ENCODE peak calls at places on chromosomes 3 and 15, in six cellular contexts. O is nephron progenitor cell; U is prostate gland; E is CD8-positive, alpha-beta T cell; C is ovary; F is cardiac fibroblast. Q is an unnamed sample.

GRCh38 chr15:90959894-90960293 is 5.2 kb downstream of the RCCD1 start:
- DNase-seq in O (no peak), C (no peak), U (no peak), F (peak), E (no peak), Q (peak)

GRCh38 chr15:38271895-38272294 is 19.3 kb downstream of the SPRED1 start:
- DNase-seq in C (no peak), U (no peak), F (no peak), O (no peak), E (no peak), Q (no peak)

GRCh38 chr15:42072141-42072685 is 22.1 kb downstream of the PLA2G4D start:
- DNase-seq in E (no peak), F (no peak), O (no peak), C (no peak), U (no peak), Q (no peak)

GRCh38 chr3:78497692-78498091 is 1270.1 kb downstream of the ROBO1 start:
- DNase-seq in E (no peak), F (no peak), O (no peak), C (no peak), U (no peak), Q (no peak)

GRCh38 chr15:77516076-77516475 is 95.4 kb downstream of the HMG20A start:
- DNase-seq in C (no peak), E (no peak), F (no peak), U (no peak), O (no peak), Q (no peak)

GRCh38 chr3:132187746-132188145 is 129.5 kb upstream of the ACP3 start:
- DNase-seq in C (no peak), F (no peak), U (no peak), O (no peak), E (no peak), Q (no peak)

GRCh38 chr3:110016235-110016634 is 678.9 kb upstream of the DPPA4 start:
- DNase-seq in O (no peak), F (peak), E (no peak), U (no peak), C (no peak), Q (no peak)

GRCh38 chr3:53201190-53201504 is 40.1 kb downstream of the PRKCD start:
- DNase-seq in O (no peak), F (no peak), C (no peak), U (no peak), E (no peak), Q (no peak)

GRCh38 chr3:10366681-10367101 is 45.8 kb upstream of the SEC13 start:
- DNase-seq in O (no peak), U (no peak), E (no peak), F (peak), C (no peak), Q (peak)

GRCh38 chr15:59699810-59700431 is 10.8 kb upstream of the BNIP2 start:
- DNase-seq in F (peak), O (no peak), E (no peak), U (no peak), C (no peak), Q (no peak)

GRCh38 chr15:90934949-90935751 is at the start of gene UNC45A:
- DNase-seq in U (peak), E (peak), C (peak), O (peak), F (peak), Q (peak)

GRCh38 chr3:57227204-57227929 is at the start of gene APPL1:
- DNase-seq in O (peak), U (peak), E (peak), C (peak), F (peak), Q (peak)
- TF ChIP-seq CTCF in O (no peak), U (no peak), E (no peak), C (no peak), F (no peak), Q (no peak)

GRCh38 chr3:114363554-114364202 is 69.8 kb downstream of the TIGIT start:
- DNase-seq in F (peak), U (no peak), E (no peak), O (no peak), C (no peak), Q (peak)

GRCh38 chr3:114364806-114365205 is 71.0 kb downstream of the TIGIT start:
- DNase-seq in O (no peak), F (no peak), C (no peak), E (no peak), U (no peak), Q (no peak)

GRCh38 chr3:114365268-114365667 is 71.4 kb downstream of the TIGIT start:
- DNase-seq in U (no peak), C (no peak), F (peak), O (no peak), E (no peak), Q (no peak)

GRCh38 chr3:114361391-114361790 is 67.6 kb downstream of the TIGIT start:
- DNase-seq in E (no peak), F (no peak), O (no peak), C (no peak), U (no peak), Q (no peak)

GRCh38 chr3:114362815-114363214 is 69.0 kb downstream of the TIGIT start:
- DNase-seq in F (peak), O (no peak), C (no peak), U (no peak), E (no peak), Q (peak)
- TF ChIP-seq CTCF in F (peak), O (peak), C (peak), U (peak), E (peak), Q (peak)

GRCh38 chr3:17539436-17539835 is 203.0 kb downstream of the TBC1D5 start:
- DNase-seq in C (no peak), F (no peak), U (no peak), E (no peak), O (no peak), Q (no peak)

GRCh38 chr3:17550624-17551023 is 191.8 kb downstream of the TBC1D5 start:
- DNase-seq in U (no peak), F (no peak), C (no peak), O (no peak), E (no peak), Q (no peak)

GRCh38 chr3:17546500-17546899 is 195.9 kb downstream of the TBC1D5 start:
- DNase-seq in U (no peak), O (no peak), E (no peak), F (no peak), C (no peak), Q (no peak)

DNA sequence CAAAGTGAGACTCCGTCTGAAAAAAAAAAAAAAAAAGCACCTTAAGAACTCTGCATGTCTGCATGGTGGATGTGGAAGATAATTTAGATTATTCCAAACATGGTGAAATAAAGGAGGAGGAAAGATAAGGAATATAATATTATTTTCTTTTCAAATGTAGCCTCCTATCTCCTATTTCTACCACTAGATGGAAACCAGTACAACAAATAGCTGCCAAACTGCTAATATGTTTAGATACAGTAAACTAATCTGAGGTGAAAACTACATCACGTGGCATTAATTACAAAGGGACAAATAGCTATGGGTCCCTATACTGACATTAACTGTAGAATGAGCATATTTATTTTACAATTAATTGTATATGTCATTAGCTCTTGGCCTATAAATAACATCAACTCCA is 197.8 kb downstream of the TBC1D5 start:
- DNase-seq in O (no peak), U (no peak), C (no peak), F (peak), E (no peak), Q (no peak)
- TF ChIP-seq CTCF in O (no peak), U (no peak), C (no peak), F (peak), E (no peak), Q (peak)

GRCh38 chr3:191696356-191696755 is 235.4 kb downstream of the PYDC2 start:
- DNase-seq in E (no peak), O (no peak), U (no peak), F (no peak), C (no peak), Q (no peak)

GRCh38 chr3:191707817-191708216 is 246.9 kb downstream of the PYDC2 start:
- DNase-seq in U (no peak), O (no peak), C (no peak), F (no peak), E (no peak), Q (no peak)

GRCh38 chr3:191699546-191699945 is 238.6 kb downstream of the PYDC2 start:
- DNase-seq in O (no peak), F (no peak), U (no peak), C (no peak), E (no peak), Q (no peak)

DNA sequence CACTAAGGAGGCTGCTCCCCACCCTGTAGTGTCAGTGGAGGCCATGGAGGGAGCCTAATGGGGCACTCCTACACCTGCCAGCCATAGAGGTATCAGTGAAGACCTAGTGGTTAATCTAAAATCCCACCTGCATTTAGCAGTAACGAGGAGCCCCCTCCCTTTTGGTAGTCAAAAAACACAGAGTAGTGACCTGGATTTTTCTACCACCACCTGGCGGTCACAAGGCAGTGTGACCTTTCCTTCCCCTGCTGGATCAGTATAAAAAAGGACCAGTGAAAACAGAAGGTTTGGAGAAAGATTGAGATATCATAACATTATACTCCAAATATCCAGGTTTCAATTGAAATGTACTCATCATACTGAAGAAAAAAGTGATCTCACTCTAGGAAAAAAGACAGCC is 241.2 kb downstream of the PYDC2 start:
- DNase-seq in F (no peak), E (no peak), U (no peak), C (no peak), O (no peak), Q (no peak)
- TF ChIP-seq CTCF in F (no peak), E (no peak), U (no peak), C (no peak), O (no peak), Q (no peak)

GRCh38 chr15:70876683-70877082 is 15.6 kb downstream of the THAP10 start:
- DNase-seq in U (no peak), E (no peak), C (no peak), F (no peak), O (no peak), Q (no peak)

GRCh38 chr15:70879386-70879785 is 12.8 kb downstream of the THAP10 start:
- DNase-seq in F (peak), E (no peak), O (no peak), C (no peak), U (no peak), Q (peak)

GRCh38 chr15:70876011-70876410 is 16.2 kb downstream of the THAP10 start:
- DNase-seq in C (no peak), U (no peak), O (no peak), F (no peak), E (no peak), Q (no peak)

GRCh38 chr15:70873232-70874054 is 18.8 kb downstream of the THAP10 start:
- DNase-seq in C (no peak), F (no peak), E (no peak), U (no peak), O (no peak), Q (no peak)

GRCh38 chr15:70875001-70875782 is 17.0 kb downstream of the THAP10 start:
- DNase-seq in U (no peak), E (no peak), O (no peak), C (no peak), F (peak), Q (peak)
- TF ChIP-seq CTCF in U (peak), E (no peak), O (no peak), C (no peak), F (peak), Q (peak)

GRCh38 chr3:41448396-41448795 is 249.1 kb downstream of the CTNNB1 start:
- DNase-seq in E (no peak), F (no peak), C (no peak), O (no peak), U (no peak), Q (no peak)
- TF ChIP-seq CTCF in E (no peak), F (no peak), C (no peak), O (no peak), U (no peak), Q (no peak)

Q was measured in HFFc6.